ENCODE peak calls at places on chromosomes 16 and 17, in four cellular contexts. K is esophagus squamous epithelium, Z is ovary, Q is stomach. W is an unnamed sample.

GRCh38 chr16:28003021-28003865 is 60.3 kb downstream of the GSG1L start:
- DNase-seq in K (no peak), Z (no peak), Q (no peak), W (no peak)

GRCh38 chr17:10987786-10988185 is 149.9 kb upstream of the PIRT start:
- DNase-seq in K (no peak), Z (no peak), Q (no peak), W (no peak)

GRCh38 chr17:19016881-19017280 is 12.3 kb upstream of the FAM83G start:
- DNase-seq in K (no peak), Z (no peak), Q (no peak), W (no peak)

GRCh38 chr16:49800876-49801275 is 55.0 kb downstream of the ZNF423 start:
- DNase-seq in K (no peak), Z (no peak), Q (no peak), W (no peak)

GRCh38 chr17:17537311-17538099 is 41.3 kb upstream of the RASD1 start:
- DNase-seq in K (no peak), Z (no peak), Q (no peak), W (no peak)

GRCh38 chr16:10613771-10614485 is 33.5 kb upstream of the EMP2 start:
- DNase-seq in K (no peak), Z (no peak), Q (no peak), W (no peak)

GRCh38 chr16:79639576-79640311 is 39.2 kb upstream of the MAF start:
- DNase-seq in K (no peak), Z (no peak), Q (peak), W (no peak)

GRCh38 chr17:48048321-48049140 is at the start of gene NFE2L1:
- DNase-seq in K (peak), Z (peak), Q (peak), W (peak)

GRCh38 chr17:46800573-46800972 is 17.9 kb downstream of the WNT3 start:
- DNase-seq in K (no peak), Z (no peak), Q (no peak), W (no peak)

GRCh38 chr16:68400924-68401460 is 47.3 kb downstream of the SMPD3 start:
- DNase-seq in K (no peak), Z (no peak), Q (no peak), W (no peak)

GRCh38 chr17:63774141-63774981 is at the start of gene DDX42:
- DNase-seq in K (peak), Z (peak), Q (peak), W (peak)

GRCh38 chr16:85169333-85170065 is 57.2 kb upstream of the CIBAR2 start:
- DNase-seq in K (no peak), Z (peak), Q (no peak), W (peak)

GRCh38 chr17:75096082-75096625 is 8.4 kb downstream of the SLC16A5 start:
- DNase-seq in K (no peak), Z (no peak), Q (peak), W (peak)

GRCh38 chr17:57138956-57139576 is 54.0 kb downstream of the AKAP1 start:
- DNase-seq in K (no peak), Z (no peak), Q (no peak), W (no peak)
- H3K27ac ChIP-seq in K (no peak), Z (no peak), Q (no peak), W (no peak)

DNA sequence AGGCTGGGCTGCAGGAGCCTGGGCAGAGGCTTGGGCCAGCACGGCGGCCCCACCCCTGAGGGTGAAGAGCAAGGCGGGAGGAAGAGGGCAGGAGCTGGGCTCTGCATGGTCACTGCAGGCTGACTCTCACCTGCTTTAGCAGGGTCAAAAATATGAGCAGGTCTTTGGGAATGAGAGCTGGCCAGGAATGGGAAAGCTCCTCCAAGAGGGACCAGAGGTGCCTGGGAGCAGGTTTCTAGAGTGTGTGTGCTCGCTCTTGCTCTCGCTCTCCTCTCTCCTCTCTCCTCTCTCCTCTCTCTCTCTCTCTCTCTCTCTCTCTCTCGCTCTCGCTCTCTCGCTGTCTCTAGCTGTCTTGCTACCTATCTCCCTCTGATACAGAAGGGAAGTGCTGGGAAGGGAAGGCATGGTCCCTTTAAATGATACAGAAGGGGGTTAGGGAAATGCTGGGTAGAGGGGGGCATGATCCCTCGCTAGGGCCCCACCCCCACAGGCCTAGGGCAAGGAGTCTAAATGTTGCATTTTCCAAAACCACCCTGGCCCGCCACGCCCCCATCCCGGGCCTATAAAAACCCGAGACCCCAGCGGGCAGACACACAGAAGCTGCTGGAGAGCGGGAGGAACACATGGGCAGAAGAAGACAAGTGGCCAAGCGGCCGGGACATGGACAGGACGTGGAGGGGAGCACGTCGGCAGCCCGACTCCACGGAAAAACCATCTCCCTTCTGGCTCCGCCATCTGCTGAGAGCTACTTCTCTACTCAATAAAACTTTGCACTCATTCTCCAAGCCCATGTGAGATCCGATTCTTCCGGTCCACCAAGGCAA is 34.4 kb upstream of the ENPP7 start:
- DNase-seq in K (no peak), Z (no peak), Q (no peak), W (no peak)
- H3K4me3 ChIP-seq in K (no peak), Z (no peak), Q (no peak), W (no peak)

GRCh38 chr17:38919316-38920078 is 5.9 kb upstream of the LASP1NB start:
- DNase-seq in K (no peak), Z (no peak), Q (peak), W (peak)

GRCh38 chr17:38918916-38919315 is 6.5 kb upstream of the LASP1NB start:
- DNase-seq in K (no peak), Z (no peak), Q (no peak), W (peak)

GRCh38 chr17:38920374-38921291 is 4.8 kb upstream of the LASP1NB start:
- DNase-seq in K (no peak), Z (no peak), Q (peak), W (no peak)

GRCh38 chr17:38922538-38923291 is 2.7 kb upstream of the LASP1NB start:
- DNase-seq in K (no peak), Z (no peak), Q (peak), W (peak)

DNA sequence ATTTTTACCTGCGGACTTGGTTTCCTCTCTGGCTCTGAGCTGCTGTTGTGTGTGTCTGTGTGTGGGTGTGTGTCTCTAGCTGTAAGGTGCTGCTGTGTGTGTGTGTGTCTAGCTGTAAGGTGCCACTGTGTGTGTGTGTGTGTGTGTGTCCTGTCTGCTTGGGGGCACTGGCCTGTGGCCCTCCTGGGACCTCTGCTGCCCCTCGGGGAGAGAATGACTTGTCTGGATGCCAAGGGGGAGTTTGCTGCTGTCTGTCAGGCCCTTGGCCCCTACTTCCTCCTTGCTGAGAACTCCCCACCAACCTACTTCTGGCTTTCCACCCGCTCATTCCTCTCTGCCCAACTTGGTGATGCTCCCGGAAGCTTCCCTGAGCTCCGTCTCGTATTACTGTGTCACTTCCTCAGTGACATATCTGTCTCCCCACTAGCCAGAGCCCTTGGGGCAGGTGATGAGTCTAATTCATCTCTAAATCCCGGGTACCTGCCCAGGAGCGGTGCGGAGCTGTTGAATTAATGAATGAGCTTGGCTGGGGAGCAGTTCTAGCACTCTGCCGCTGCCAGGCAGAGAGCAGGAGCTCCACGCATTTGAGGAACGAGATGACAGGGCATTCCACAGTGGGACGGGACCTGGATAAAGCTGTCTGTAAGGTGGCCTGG is 3.5 kb upstream of the LASP1NB start:
- DNase-seq in K (no peak), Z (no peak), Q (peak), W (peak)
- H3K27ac ChIP-seq in K (peak), Z (no peak), Q (no peak), W (no peak)

DNA sequence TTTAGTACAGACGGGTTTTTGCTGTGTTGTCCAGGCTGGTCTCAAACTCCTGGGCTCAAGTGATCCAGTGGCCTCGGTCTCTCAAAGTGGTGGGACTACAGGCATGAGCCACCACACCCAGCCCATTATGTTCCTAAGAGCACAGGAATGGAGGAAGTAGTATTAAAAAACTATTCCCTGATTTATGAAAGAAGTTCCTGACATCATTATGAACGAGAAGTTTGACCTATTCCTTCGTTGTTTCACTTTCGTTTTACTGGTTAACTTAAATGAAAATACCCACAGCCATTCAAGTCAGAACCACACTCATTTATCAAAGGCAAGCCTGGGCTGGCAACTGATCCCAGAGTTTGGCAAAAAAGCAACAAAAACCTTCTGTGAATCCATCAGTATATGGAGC is 13.5 kb upstream of the CBX4 start:
- DNase-seq in K (no peak), Z (no peak), Q (no peak), W (no peak)
- H3K4me3 ChIP-seq in K (peak), Z (peak), Q (no peak), W (peak)

GRCh38 chr16:18783430-18784341 is 6.4 kb downstream of the RPS15A start:
- DNase-seq in K (no peak), Z (no peak), Q (no peak), W (no peak)
- H3K27ac ChIP-seq in K (no peak), Z (no peak), Q (no peak), W (no peak)

GRCh38 chr17:43531082-43531378 is 15.1 kb downstream of the ETV4 start:
- DNase-seq in K (no peak), Z (no peak), Q (no peak), W (no peak)
- H3K4me3 ChIP-seq in K (no peak), Z (no peak), Q (no peak), W (no peak)

W was measured in SJSA1.